ENCODE peak calls at places on chromosomes 11 and 22, in four cellular contexts. D is mammary epithelial cell, G is GM23338, R is HCT116. A is an unnamed sample. For H3K27me3, the result is how much of the 10 kb centered on the place peaks cover.

GRCh38 chr11:6618117-6619020 is 853 bp downstream of the TPP1 start:
- DNase-seq in G (no peak), R (no peak), D (peak), A (peak)

GRCh38 chr11:44960200-44960845 is 9.6 kb upstream of the TP53I11 start:
- DNase-seq in R (no peak), D (no peak), G (no peak), A (peak)

GRCh38 chr11:1382831-1383607 is 6.7 kb upstream of the BRSK2 start:
- DNase-seq in G (peak), R (peak), D (peak), A (peak)

GRCh38 chr11:33025339-33025722 is 9.7 kb downstream of the DEPDC7 start:
- DNase-seq in G (no peak), D (no peak), R (no peak), A (no peak)

GRCh38 chr11:45768486-45768885 is 36.5 kb upstream of the SLC35C1 start:
- DNase-seq in G (no peak), D (no peak), R (no peak), A (no peak)

GRCh38 chr11:70268526-70268925 is 2.0 kb upstream of the PPFIA1 start:
- DNase-seq in D (no peak), R (no peak), G (no peak), A (no peak)

GRCh38 chr11:66727883-66728759 is 895 bp downstream of the SPTBN2 start:
- DNase-seq in R (no peak), G (peak), D (no peak), A (peak)

GRCh38 chr11:2779499-2779980 is 79.7 kb upstream of the KCNQ1OT1 start:
- DNase-seq in D (no peak), R (no peak), G (no peak), A (no peak)

GRCh38 chr11:85620243-85620642 is 6.9 kb downstream of the DLG2 start:
- DNase-seq in G (no peak), R (no peak), D (no peak), A (no peak)

GRCh38 chr22:38674888-38675287 is 6.9 kb upstream of the TOMM22 start:
- DNase-seq in R (no peak), D (no peak), G (no peak), A (no peak)

GRCh38 chr11:126790550-126790981 is 210.0 kb downstream of the KIRREL3 start:
- DNase-seq in R (no peak), G (peak), D (peak), A (peak)

GRCh38 chr11:100942016-100942415 is 187.6 kb downstream of the PGR start:
- DNase-seq in G (no peak), D (no peak), R (no peak), A (peak)

GRCh38 chr11:22787565-22788162 is 41.9 kb downstream of the SVIP start:
- DNase-seq in G (peak), D (peak), R (peak), A (peak)

GRCh38 chr11:115941481-115941993 is 437.3 kb upstream of the CADM1 start:
- DNase-seq in G (no peak), D (peak), R (no peak), A (no peak)

GRCh38 chr22:49007013-49007653 is 820.5 kb downstream of the BRD1 start:
- DNase-seq in R (no peak), D (no peak), G (no peak), A (no peak)

GRCh38 chr22:40739723-40740122 is 60.4 kb downstream of the MCHR1 start:
- DNase-seq in D (peak), R (no peak), G (no peak), A (no peak)

GRCh38 chr11:86176165-86176884 is 68.2 kb upstream of the EED start:
- DNase-seq in G (no peak), D (peak), R (no peak), A (no peak)

GRCh38 chr22:17802411-17802810 is 28.1 kb upstream of the BID start:
- DNase-seq in G (no peak), R (no peak), D (no peak), A (no peak)

GRCh38 chr11:73539506-73540084 is 58.3 kb downstream of the FAM168A start:
- DNase-seq in R (no peak), D (no peak), G (no peak), A (no peak)

GRCh38 chr11:7436146-7436545 is 49.2 kb upstream of the OLFML1 start:
- DNase-seq in D (no peak), R (no peak), G (no peak), A (no peak)

GRCh38 chr11:66860449-66860831 is 3.6 kb downstream of the LRFN4 start:
- DNase-seq in D (no peak), G (peak), R (no peak), A (no peak)

GRCh38 chr11:15969281-15969680 is 387.1 kb downstream of the SOX6 start:
- DNase-seq in G (no peak), R (no peak), D (peak), A (peak)

GRCh38 chr22:19789406-19789805 is 28.8 kb downstream of the TBX1 start:
- DNase-seq in R (no peak), G (no peak), D (no peak), A (no peak)

GRCh38 chr11:76615950-76616349 is 54.6 kb downstream of the LRRC32 start:
- DNase-seq in D (no peak), R (no peak), G (no peak), A (peak)

GRCh38 chr11:125253795-125254525 is 89.4 kb downstream of the PKNOX2 start:
- DNase-seq in R (no peak), G (no peak), D (no peak), A (no peak)

GRCh38 chr11:125251956-125252355 is 87.4 kb downstream of the PKNOX2 start:
- DNase-seq in R (no peak), D (peak), G (no peak), A (no peak)

GRCh38 chr11:125245299-125245698 is 80.7 kb downstream of the PKNOX2 start:
- DNase-seq in R (no peak), G (no peak), D (peak), A (no peak)

GRCh38 chr11:125253289-125253688 is 88.7 kb downstream of the PKNOX2 start:
- DNase-seq in G (no peak), R (no peak), D (no peak), A (no peak)

DNA sequence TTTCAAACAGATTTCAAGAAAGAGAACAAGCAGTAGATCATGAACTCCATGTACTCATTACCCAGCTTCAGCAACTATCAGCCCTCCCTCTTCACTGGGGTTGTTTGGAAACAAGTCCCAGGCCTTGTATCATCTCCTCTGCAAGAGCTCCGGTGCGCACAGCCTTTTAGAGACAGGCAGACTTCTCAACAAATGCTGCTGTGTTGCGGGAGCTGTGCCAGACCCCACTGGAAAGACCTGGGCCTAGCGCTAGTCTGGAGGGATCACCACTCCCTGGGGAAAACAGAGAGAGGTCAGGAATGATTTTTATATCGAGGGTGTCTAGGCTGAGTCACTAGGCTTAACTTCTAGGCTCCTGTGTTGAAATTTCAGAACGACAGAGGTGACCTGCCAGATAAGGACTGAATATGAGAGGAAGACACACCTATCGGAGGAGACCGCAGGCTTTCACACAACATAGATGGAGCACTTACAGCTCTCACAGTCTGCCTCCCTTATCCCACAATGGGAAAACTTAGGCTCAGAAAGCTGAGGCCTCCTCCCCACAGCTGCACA is 85.8 kb downstream of the PKNOX2 start:
- DNase-seq in G (no peak), D (no peak), R (no peak), A (no peak)
- H3K27ac ChIP-seq in G (no peak), D (no peak), R (no peak), A (no peak)

DNA sequence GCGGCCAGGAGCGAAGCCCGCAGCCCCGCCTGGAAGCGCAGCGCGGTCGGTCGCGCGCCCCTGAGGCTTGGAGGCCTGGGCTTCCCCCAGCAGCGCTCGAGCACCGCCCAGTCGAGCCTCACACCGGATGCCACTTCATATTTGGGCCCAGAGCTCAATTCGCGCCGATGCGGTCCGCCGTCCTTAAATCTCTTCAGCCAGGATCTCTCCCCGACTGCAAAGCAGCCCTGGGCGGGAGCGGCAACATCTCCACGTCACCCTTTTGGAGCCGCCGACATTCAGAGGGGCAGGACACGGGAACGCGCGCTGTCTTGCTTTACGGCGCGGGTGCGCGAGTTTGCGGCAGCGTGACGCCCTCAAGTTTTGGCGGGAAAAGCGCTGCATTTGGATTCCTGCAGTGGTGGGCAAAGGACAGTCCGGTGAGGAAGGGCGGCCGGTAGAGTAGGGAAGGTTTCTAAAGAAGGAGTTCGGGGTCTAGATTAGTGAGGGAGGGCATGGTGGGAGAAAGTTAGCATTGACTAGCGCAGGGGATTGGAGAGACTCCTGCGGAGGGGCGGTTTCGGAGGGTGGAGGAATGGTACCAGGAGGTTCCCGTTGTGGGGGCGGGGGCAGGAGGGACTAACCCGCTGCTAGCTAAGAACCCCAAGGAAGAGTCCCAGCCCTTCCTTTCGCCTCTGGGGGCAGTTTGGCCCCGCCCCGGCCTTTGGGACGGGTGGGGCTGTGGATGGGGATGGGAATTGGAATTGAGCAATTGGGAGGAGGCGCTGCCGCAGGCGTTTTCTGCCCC is 824 bp downstream of the CHEK1 start:
- DNase-seq in D (peak), R (peak), G (peak), A (peak)
- TF ChIP-seq EZH2 in D (no peak), R (no peak), G (no peak), A (no peak)

GRCh38 chr11:9001736-9002135 is 2.1 kb downstream of the NRIP3 start:
- DNase-seq in G (no peak), R (peak), D (peak), A (peak)
- H3K27me3 ChIP-seq in G (half or more), R (under half), D (under half), A (under half)

GRCh38 chr22:24521791-24522245 is 26.7 kb downstream of the UPB1 start:
- DNase-seq in G (peak), R (peak), D (peak), A (peak)

GRCh38 chr22:24525416-24526037 is 29.4 kb downstream of the GUCD1 start:
- DNase-seq in G (peak), D (peak), R (peak), A (peak)

GRCh38 chr22:24518774-24519485 is 23.8 kb downstream of the UPB1 start:
- DNase-seq in G (no peak), R (no peak), D (no peak), A (no peak)

GRCh38 chr22:24526191-24526590 is 28.7 kb downstream of the GUCD1 start:
- DNase-seq in D (no peak), R (no peak), G (no peak), A (no peak)

DNA sequence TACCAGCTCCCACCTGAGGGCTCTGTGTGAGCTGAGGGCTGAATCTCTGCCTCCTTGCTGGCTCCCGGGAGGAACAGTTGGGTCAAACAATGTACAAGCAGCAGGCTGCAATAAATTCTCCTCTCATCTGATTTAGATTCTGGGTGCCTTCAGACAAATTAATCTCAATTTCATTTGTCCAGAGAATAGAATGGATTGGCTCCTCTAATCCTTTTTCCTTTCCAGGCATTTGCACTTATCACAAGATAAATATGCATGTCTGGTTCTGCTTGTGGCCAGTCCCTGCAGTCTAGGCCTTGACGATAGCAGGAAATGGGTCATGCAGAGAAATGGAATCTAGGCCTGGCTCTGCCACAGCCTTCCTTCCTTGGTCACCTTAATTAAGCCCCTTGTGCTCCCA is 28.7 kb downstream of the UPB1 start:
- DNase-seq in D (no peak), G (no peak), R (no peak), A (no peak)
- H3K27ac ChIP-seq in D (no peak), G (no peak), R (no peak), A (no peak)

GRCh38 chr11:57459112-57460016 is 964 bp upstream of the RTN4RL2 start:
- DNase-seq in R (no peak), G (peak), D (no peak), A (no peak)
- TF ChIP-seq EZH2 in R (no peak), G (peak), D (peak), A (no peak)

GRCh38 chr11:104275992-104276391 is 112.0 kb upstream of the PDGFD start:
- DNase-seq in D (peak), G (peak), R (no peak), A (peak)
- H3K27me3 ChIP-seq in D (under half), G (under half), R (under half), A (under half)

GRCh38 chr11:113774174-113774503 is 647 bp upstream of the ZW10 start:
- DNase-seq in D (no peak), G (no peak), R (no peak), A (no peak)

GRCh38 chr11:113781682-113782081 is 2.1 kb downstream of the CLDN25 start:
- DNase-seq in R (no peak), D (no peak), G (peak), A (no peak)

GRCh38 chr11:113779496-113779895 is at the start of gene CLDN25:
- DNase-seq in G (no peak), R (no peak), D (no peak), A (no peak)

GRCh38 chr11:113782134-113782533 is 2.5 kb downstream of the CLDN25 start:
- DNase-seq in G (no peak), D (no peak), R (no peak), A (no peak)

DNA sequence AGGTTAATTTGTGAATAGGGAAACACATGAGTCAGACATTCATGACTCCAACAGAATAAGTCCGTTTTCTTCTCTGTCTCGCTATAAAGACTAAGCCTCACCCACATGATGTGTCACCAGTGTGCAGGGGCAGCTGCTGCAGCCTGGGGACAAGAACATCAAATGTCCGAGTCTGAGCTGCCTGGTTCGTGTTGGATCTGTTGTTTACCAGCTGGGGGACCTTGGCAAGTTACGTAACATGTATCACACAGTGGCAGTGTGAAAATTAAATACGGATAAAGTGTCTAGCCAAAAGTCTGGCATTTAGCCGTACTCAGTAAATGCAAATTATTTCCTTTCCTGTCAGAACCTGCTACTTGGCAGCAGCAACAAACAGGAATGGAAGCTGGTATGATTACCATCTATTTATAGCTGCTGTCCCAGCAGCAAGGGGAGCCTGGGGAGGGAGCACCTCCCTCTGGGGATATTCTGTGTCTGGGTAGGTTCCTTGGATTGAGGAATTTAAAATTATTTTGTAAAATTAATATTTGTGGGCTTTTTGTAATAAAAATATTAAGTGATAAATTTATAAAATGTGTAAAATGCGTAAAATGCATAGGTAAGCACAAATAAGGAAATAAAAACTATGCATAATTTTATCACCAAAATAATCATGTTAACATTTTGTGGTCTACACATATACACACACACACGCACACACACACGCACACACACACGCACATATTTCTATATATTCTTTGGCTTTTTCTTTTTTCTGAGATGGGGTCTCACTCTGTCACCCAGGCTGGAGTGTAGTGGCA is 1.3 kb upstream of the CLDN25 start:
- DNase-seq in D (peak), G (no peak), R (no peak), A (peak)
- H3K27ac ChIP-seq in D (peak), G (no peak), R (no peak), A (no peak)

GRCh38 chr22:35912668-35913067 is 116.0 kb downstream of the RBFOX2 start:
- DNase-seq in R (no peak), G (no peak), D (no peak), A (no peak)

GRCh38 chr22:35914357-35914664 is 114.3 kb downstream of the RBFOX2 start:
- DNase-seq in G (no peak), R (no peak), D (no peak), A (no peak)

GRCh38 chr22:35915477-35916013 is 113.1 kb downstream of the RBFOX2 start:
- DNase-seq in D (peak), G (no peak), R (no peak), A (peak)

GRCh38 chr22:35913925-35914324 is 114.7 kb downstream of the RBFOX2 start:
- DNase-seq in G (no peak), D (no peak), R (no peak), A (no peak)

GRCh38 chr22:35914665-35915476 is 113.8 kb downstream of the RBFOX2 start:
- DNase-seq in R (peak), D (peak), G (peak), A (peak)
- TF ChIP-seq EZH2 in R (no peak), D (no peak), G (no peak), A (no peak)

A was measured in A673.